ENCODE peak calls at places on chromosomes 12 and 14, in six cellular contexts. V is T-helper 17 cell, U is HEK293T, Z is heart left ventricle, N is COR-L47, H is NCI-H2029. O is an unnamed sample.

GRCh38 chr14:23294734-23295561 is 7.7 kb downstream of the PPP1R3E start:
- DNase-seq in U (peak; percentile 40), H (peak; percentile 99), Z (peak; percentile 55), N (peak; percentile 54), V (peak; percentile 41), O (peak; percentile 71)

GRCh38 chr12:131832393-131833231 is 4.4 kb downstream of the MMP17 start:
- DNase-seq in V (no peak), Z (peak; percentile 68), H (peak; percentile 38), N (peak; percentile 80), U (no peak), O (peak; percentile 61)

GRCh38 chr14:86782092-86782580 is 1210.8 kb downstream of the GALC start:
- DNase-seq in U (no peak), H (no peak), Z (no peak), V (no peak), N (no peak), O (no peak)

GRCh38 chr12:110253176-110253575 is 27.9 kb upstream of the ATP2A2 start:
- DNase-seq in H (no peak), Z (peak; percentile 92), U (no peak), V (no peak), N (no peak), O (no peak)

GRCh38 chr14:52014601-52015267 is 25.4 kb downstream of the RTRAF start:
- DNase-seq in V (no peak), N (no peak), Z (peak; percentile 85), H (no peak), U (no peak), O (no peak)

GRCh38 chr12:65673291-65673690 is 151.0 kb upstream of the HMGA2 start:
- DNase-seq in N (no peak), U (no peak), Z (no peak), V (no peak), H (no peak), O (no peak)

GRCh38 chr12:31906581-31907286 is 52.5 kb upstream of the RESF1 start:
- DNase-seq in V (no peak), U (no peak), Z (no peak), H (no peak), N (no peak), O (no peak)

GRCh38 chr14:98187302-98187701 is 1084.7 kb downstream of the BCL11B start:
- DNase-seq in V (no peak), H (no peak), U (no peak), Z (no peak), N (no peak), O (no peak)